ENCODE peak calls at places on chromosomes 13 and 19, in ten cellular contexts. C, W, G, P, H, S, X, F, K and R are unnamed samples.

GRCh38 chr19:19460761-19461265 is 54.5 kb downstream of the TSSK6 start:
- DNase-seq in C (no peak), W (peak), G (peak), P (peak), H (no peak), S (peak), X (no peak), F (no peak), K (peak), R (peak)

GRCh38 chr19:51467864-51468544 is 9.8 kb upstream of the SIGLEC8 start:
- DNase-seq in C (no peak), W (no peak), G (no peak), P (no peak), H (no peak), S (no peak), X (no peak), F (no peak), K (no peak), R (no peak)

GRCh38 chr19:47107201-47107952 is 6.2 kb downstream of the ZC3H4 start:
- DNase-seq in C (no peak), W (peak), G (no peak), P (peak), H (no peak), S (no peak), X (no peak), F (no peak), K (no peak), R (peak)

GRCh38 chr13:72850959-72851677 is 69.2 kb downstream of the PIBF1 start:
- DNase-seq in C (no peak), W (no peak), G (no peak), P (peak), H (peak), S (no peak), X (no peak), F (no peak), K (no peak), R (no peak)

GRCh38 chr13:95184317-95184716 is 116.9 kb downstream of the ABCC4 start:
- DNase-seq in C (no peak), W (no peak), G (no peak), P (no peak), H (no peak), S (no peak), X (no peak), F (no peak), K (no peak), R (no peak)

GRCh38 chr13:20401958-20402856 is 123.5 kb downstream of the CRYL1 start:
- DNase-seq in C (no peak), W (peak), G (no peak), P (no peak), H (no peak), S (no peak), X (no peak), F (no peak), K (no peak), R (peak)

GRCh38 chr13:59337070-59337469 is 826.7 kb downstream of the DIAPH3 start:
- DNase-seq in C (no peak), W (no peak), G (no peak), P (no peak), H (no peak), S (no peak), X (no peak), F (no peak), K (no peak), R (no peak)

GRCh38 chr19:44005968-44006367 is 3.2 kb downstream of the ZNF230 start:
- DNase-seq in C (no peak), W (peak), G (no peak), P (no peak), H (no peak), S (no peak), X (no peak), F (no peak), K (no peak), R (no peak)

GRCh38 chr19:7360393-7360984 is 11.8 kb downstream of the ARHGEF18 start:
- DNase-seq in C (no peak), W (peak), G (no peak), P (no peak), H (peak), S (no peak), X (peak), F (no peak), K (no peak), R (no peak)

GRCh38 chr19:47485210-47485609 is 1.2 kb upstream of the KPTN start:
- DNase-seq in C (no peak), W (no peak), G (no peak), P (no peak), H (no peak), S (no peak), X (no peak), F (no peak), K (no peak), R (no peak)

GRCh38 chr13:73090116-73090811 is 31.5 kb downstream of the KLF5 start:
- DNase-seq in C (peak), W (peak), G (no peak), P (peak), H (no peak), S (no peak), X (no peak), F (no peak), K (no peak), R (no peak)

GRCh38 chr19:1168877-1169791 is 4.9 kb downstream of the SBNO2 start:
- DNase-seq in C (peak), W (peak), G (no peak), P (peak), H (peak), S (no peak), X (peak), F (no peak), K (no peak), R (peak)

GRCh38 chr13:70362820-70363219 is 254.6 kb upstream of the KLHL1 start:
- DNase-seq in C (no peak), W (no peak), G (no peak), P (no peak), H (no peak), S (no peak), X (no peak), F (no peak), K (no peak), R (no peak)

GRCh38 chr13:70370924-70371323 is 262.7 kb upstream of the KLHL1 start:
- DNase-seq in C (no peak), W (no peak), G (no peak), P (no peak), H (no peak), S (no peak), X (no peak), F (no peak), K (no peak), R (no peak)

DNA sequence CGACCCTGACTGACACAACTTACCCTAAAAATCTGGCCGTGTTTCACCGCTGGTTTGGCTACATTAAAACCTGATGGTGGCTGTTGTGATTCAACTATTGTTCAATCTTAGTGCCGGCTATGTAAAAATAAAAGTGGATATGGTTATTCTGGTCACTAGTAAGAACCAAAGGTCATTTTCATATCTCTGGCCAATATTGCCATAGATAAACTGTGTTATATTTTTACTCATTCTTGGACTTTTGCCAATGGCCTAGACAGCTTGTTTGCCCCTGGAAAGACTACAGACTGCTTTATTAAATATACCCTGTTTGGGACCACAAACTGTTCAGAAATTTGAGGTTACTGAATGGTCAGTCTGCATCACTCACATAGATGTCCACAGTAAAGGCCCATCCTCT is 258.5 kb upstream of the KLHL1 start:
- DNase-seq in C (no peak), W (no peak), G (no peak), P (no peak), H (no peak), S (no peak), X (no peak), F (no peak), K (no peak), R (no peak)
- TF ChIP-seq POLR2A in C (no peak), W (no peak), G (no peak), P (no peak), H (no peak), S (no peak), X (no peak), F (no peak), K (no peak), R (no peak)

DNA sequence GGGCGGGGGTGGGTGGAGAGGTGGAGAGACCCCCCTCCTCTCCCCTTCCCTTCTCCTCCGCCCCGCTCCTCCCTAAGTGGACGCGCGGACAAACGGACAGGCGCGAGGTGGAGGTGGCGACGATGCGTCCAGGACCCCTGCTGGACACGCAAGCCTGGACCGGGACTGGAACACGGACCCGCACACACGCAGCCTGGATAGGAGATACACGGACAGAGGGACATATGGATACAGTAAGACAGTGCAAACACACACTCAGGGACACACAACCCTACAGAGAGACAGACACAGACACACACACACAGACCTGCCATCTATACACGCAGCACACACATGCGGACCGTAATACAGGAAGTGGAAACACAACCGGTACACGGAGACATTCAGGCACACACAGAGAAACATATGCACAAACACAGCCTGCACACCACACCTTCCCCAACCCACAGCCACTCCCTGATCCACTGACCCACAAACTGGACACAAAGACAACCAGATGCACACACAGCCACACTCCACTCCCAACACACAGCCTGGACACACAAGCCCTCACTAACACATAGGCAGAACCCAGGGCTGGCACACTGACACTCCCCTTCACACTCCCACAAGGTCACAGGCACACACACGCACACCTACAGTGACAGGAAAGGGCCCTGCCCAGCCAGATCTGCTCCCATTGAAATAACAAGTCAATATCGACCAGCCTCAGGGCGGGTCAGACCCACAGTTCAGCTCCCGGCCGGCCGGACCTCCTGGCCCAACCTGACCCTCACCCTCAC is 696 bp upstream of the ERFL start:
- DNase-seq in C (no peak), W (no peak), G (no peak), P (peak), H (peak), S (no peak), X (no peak), F (no peak), K (no peak), R (no peak)
- TF ChIP-seq POLR2A in C (no peak), W (no peak), G (no peak), P (no peak), H (no peak), S (no peak), X (no peak), F (no peak), K (no peak), R (no peak)

GRCh38 chr19:35040474-35040825 is 1.1 kb upstream of the HPN start:
- DNase-seq in C (no peak), W (no peak), G (no peak), P (no peak), H (no peak), S (no peak), X (no peak), F (no peak), K (no peak), R (no peak)

GRCh38 chr19:35042056-35042730 is 672 bp downstream of the HPN start:
- DNase-seq in C (no peak), W (no peak), G (no peak), P (peak), H (no peak), S (no peak), X (no peak), F (no peak), K (no peak), R (no peak)

GRCh38 chr19:35041548-35042055 is at the start of gene HPN:
- DNase-seq in C (peak), W (no peak), G (no peak), P (peak), H (no peak), S (no peak), X (no peak), F (no peak), K (no peak), R (no peak)

GRCh38 chr19:35039881-35040456 is 1.6 kb upstream of the HPN start:
- DNase-seq in C (no peak), W (no peak), G (no peak), P (no peak), H (no peak), S (no peak), X (no peak), F (no peak), K (no peak), R (no peak)

DNA sequence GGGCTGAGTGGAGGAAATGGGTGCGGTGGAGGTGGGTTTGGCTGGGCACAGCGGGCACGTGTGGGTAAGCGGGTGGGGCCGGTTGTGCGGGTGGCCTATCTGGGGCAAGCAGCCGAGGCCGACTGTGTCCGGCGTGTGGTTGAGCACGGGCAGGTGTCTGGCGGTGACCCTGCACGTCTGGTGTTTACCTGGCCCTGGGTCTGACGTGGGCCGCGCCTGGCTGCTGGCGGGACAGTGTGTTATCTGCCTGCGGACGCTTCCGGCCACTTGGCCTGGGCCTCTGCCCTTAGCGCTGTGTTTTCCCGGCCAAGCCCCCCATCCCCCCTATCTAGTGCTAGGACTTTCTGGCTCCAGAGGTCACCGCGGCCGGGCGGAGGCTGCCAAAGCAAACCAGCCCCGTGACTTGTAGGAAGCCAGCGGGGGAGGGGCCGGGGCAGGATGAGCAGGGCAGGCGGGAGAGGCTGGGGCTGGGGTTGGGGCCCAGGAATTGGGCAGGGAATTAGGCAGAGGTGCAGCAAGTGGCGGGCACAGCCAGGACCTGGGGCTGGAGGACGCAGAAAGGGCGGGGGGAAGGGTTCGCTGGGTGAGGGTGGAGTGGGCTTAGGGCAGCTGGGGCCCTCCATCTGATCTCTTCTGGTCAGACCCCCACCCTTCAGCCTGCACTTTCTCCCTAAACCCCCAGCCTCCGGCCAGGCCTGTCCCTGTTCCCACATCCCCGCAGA is 534 bp upstream of the HPN start:
- DNase-seq in C (peak), W (no peak), G (no peak), P (peak), H (peak), S (peak), X (peak), F (no peak), K (peak), R (no peak)
- TF ChIP-seq POLR2A in C (no peak), W (no peak), G (no peak), P (peak), H (no peak), S (no peak), X (no peak), F (no peak), K (peak), R (no peak)

GRCh38 chr19:58439576-58440554 is at the start of gene ZNF132:
- DNase-seq in C (peak), W (peak), G (peak), P (peak), H (peak), S (peak), X (peak), F (peak), K (peak), R (peak)
- TF ChIP-seq POLR2A in C (no peak), W (peak), G (no peak), P (peak), H (no peak), S (no peak), X (peak), F (no peak), K (peak), R (peak)